ENCODE peak calls at places on chromosomes 1 and 21, in nine cellular contexts. X, U, A, P, C, T, F, L and I are unnamed samples.

GRCh38 chr1:69433073-69433472 is 134.6 kb upstream of the LRRC7 start:
- DNase-seq in P (no peak), F (no peak), C (no peak), L (no peak), X (no peak), T (no peak), A (no peak), U (no peak), I (no peak)

GRCh38 chr1:211648336-211648735 is 27.1 kb downstream of the NEK2 start:
- DNase-seq in U (no peak), P (peak), A (no peak), L (peak), C (no peak), T (no peak), F (peak), X (no peak), I (no peak)

GRCh38 chr1:12528021-12528852 is 89.8 kb downstream of the DHRS3 start:
- DNase-seq in U (peak), L (peak), C (peak), T (peak), X (no peak), P (no peak), F (peak), A (peak), I (no peak)

GRCh38 chr1:3746389-3746783 is 5.9 kb upstream of the CCDC27 start:
- DNase-seq in F (no peak), X (no peak), T (peak), P (no peak), U (no peak), C (no peak), A (no peak), L (no peak), I (no peak)

GRCh38 chr1:47677241-47677940 is 239.5 kb downstream of the FOXD2 start:
- DNase-seq in U (no peak), T (peak), X (no peak), A (peak), L (peak), C (no peak), F (no peak), P (no peak), I (no peak)

GRCh38 chr1:40270152-40270834 is 12.3 kb downstream of the ZMPSTE24 start:
- DNase-seq in X (no peak), F (no peak), U (no peak), C (no peak), A (no peak), L (no peak), P (no peak), T (no peak), I (no peak)

GRCh38 chr1:243465081-243465480 is 209.2 kb downstream of the SDCCAG8 start:
- DNase-seq in X (no peak), T (no peak), C (no peak), L (no peak), F (no peak), A (no peak), P (no peak), U (no peak), I (no peak)

GRCh38 chr1:58293388-58293787 is 253.1 kb downstream of the OMA1 start:
- DNase-seq in A (no peak), U (no peak), X (no peak), T (no peak), F (no peak), P (no peak), L (no peak), C (no peak), I (no peak)

GRCh38 chr1:237570530-237570929 is 320.2 kb downstream of the ZP4 start:
- DNase-seq in P (no peak), F (no peak), X (no peak), A (no peak), T (no peak), L (no peak), C (no peak), U (no peak), I (no peak)

GRCh38 chr21:21268061-21268471 is 269.9 kb downstream of the NCAM2 start:
- DNase-seq in X (no peak), T (no peak), F (no peak), P (no peak), U (no peak), C (no peak), A (no peak), L (no peak), I (no peak)

GRCh38 chr1:25208561-25209222 is 23.6 kb downstream of the SYF2 start:
- DNase-seq in C (no peak), T (no peak), L (no peak), P (no peak), U (no peak), A (no peak), X (no peak), F (no peak), I (no peak)
- H3K27ac ChIP-seq in C (no peak), T (no peak), L (no peak), P (no peak), U (no peak), A (no peak), X (no peak), F (peak), I (no peak)

GRCh38 chr1:184033711-184034167 is 3.8 kb downstream of the COLGALT2 start:
- DNase-seq in X (no peak), C (no peak), T (no peak), P (no peak), U (no peak), F (no peak), L (no peak), A (no peak), I (no peak)
- TF ChIP-seq POLR2A in X (no peak), C (no peak), T (no peak), P (no peak), U (no peak), F (no peak), L (no peak), A (no peak), I (no peak)

GRCh38 chr1:25821112-25821476 is 1.3 kb downstream of the MTFR1L start:
- DNase-seq in P (no peak), C (no peak), T (no peak), L (no peak), U (no peak), X (no peak), A (peak), F (no peak), I (no peak)
- TF ChIP-seq POLR2AphosphoS5 in P (no peak), C (no peak), T (no peak), L (no peak), U (no peak), X (no peak), A (no peak), F (no peak), I (no peak)

DNA sequence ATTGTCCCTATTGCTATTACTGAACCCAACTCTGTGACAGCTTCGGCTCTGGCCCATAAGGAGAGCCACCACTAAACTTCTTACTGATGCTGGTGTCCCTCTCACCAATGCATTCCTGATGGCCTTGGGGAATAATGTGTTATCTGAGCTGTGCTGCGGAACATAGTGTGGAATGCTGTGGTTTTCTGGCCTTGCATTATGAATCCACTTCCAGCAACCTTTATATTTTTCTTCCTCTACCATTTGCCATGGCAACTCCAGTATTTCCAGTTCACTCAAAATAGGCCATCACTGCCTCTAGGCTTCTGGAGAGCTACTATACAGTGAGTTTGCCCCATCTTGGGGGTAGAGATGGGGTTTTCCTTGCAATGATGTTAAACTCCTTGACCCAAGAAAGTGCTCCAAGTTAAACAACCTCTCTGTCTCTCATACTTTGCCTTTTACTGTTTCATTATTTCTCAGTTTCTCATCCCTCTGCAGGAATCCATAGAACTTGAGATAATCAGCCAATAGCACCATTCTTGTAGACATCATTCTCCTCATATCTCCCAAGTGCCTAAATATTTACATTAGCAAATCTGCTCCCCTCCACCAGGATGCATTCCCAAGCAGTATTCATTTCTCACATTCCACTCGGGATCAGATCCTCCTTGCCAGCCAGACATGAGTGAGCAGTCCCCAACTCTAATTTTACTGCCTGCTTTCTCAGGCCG is 11.1 kb upstream of the RAVER2 start:
- DNase-seq in U (no peak), C (no peak), F (no peak), P (no peak), A (no peak), X (no peak), T (no peak), L (no peak), I (no peak)
- H3K27ac ChIP-seq in U (no peak), C (no peak), F (no peak), P (no peak), A (no peak), X (no peak), T (no peak), L (no peak), I (no peak)

DNA sequence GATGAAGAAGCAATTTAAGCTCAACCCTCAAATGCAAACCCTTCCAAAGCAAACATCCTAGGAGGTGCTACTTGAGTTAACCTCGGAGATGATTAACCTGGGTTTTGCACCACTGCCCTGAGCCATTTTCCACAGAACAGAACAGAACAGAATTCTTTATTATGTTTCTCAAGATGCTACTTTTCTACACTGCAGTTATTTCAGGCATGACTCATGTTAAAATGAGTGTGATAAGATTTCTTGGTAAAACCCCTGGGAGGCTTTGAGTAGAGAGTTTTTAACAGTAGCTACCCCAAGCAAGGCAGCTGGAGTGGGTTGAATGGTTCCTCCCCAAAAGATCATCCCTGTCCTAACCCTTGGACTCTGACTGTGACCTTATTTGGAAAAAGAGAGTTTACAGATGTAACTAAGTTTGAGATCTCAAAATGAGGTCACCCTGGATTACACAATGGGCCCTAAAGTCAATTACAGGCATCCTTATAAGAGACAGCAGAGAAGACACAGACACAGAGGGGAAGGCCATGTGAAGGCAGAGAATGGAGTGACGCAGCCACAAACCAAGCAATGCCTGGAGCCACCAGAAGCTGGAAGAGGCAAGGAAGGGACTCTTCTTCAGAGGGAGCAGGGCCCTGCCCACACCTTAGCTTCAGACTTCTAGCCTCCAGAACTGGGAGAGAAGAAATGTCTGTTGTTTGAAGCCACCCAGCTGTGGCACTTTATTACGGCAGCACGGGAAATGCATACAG is 153.4 kb downstream of the ETS2 start:
- DNase-seq in U (no peak), L (no peak), A (no peak), T (no peak), X (no peak), P (no peak), F (peak), C (no peak), I (no peak)
- TF ChIP-seq POLR2A in U (no peak), L (no peak), A (no peak), T (no peak), X (no peak), P (no peak), F (peak), C (no peak), I (no peak)

DNA sequence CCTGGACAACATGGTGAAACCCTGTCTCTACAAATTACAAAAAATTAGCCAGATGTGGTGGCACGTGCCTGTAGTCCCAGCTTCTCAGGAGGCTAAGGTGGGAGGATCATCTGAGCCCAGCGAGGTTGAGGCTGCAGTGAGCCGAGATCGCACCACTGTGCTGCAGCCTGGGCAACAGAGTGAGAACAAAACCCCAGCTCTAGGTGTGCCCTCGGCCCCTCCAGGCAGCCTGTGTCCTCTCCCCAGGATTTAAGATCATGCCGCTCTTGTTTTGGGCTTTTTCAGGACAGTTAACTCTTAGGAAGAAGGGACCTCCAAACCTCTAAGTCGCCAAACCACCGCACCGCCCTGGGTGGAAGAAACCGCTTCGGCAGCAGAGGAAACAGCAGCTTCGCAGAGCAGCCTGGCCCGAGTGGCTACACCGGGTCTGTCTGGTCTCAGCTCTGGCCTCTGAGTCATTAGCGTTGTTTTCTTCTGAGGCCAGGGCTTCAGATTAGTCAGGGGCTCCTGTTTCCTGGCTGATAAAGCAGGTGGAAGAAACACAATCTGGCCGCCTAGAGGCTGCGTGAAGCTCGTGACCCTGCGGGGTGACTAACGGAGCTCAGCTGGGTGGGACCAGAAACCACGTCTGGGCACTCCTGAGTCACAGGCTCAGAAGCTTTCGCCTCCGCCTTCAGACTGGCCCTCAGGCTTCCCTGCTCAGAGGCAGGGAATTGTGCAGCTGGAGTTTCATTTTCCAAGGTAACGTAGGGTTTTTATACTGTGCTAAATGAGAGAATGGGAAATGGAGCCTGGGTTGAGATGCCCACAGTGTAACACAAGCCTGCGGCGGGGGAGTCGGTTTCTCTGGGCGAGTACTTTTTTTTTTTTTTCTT is 44.7 kb downstream of the CHAF1B start:
- DNase-seq in A (peak), X (peak), U (peak), L (peak), F (peak), P (peak), T (peak), C (peak), I (no peak)
- TF ChIP-seq POLR2AphosphoS5 in A (peak), X (peak), U (peak), L (peak), F (no peak), P (peak), T (no peak), C (peak), I (peak)